ENCODE peak calls at places on chromosomes 6 and 20, in four cellular contexts. G is HepG2, H is K562, A is GM12878. W is an unnamed sample.

GRCh38 chr6:161654209-161654608 is 380.3 kb upstream of the AGPAT4 start:
- DNase-seq in G (no peak), H (no peak), A (no peak), W (no peak)

GRCh38 chr6:27547157-27548075 is 74.5 kb upstream of the ZNF184 start:
- DNase-seq in G (peak), H (peak), A (peak), W (peak)

GRCh38 chr6:50198245-50198644 is 148.5 kb upstream of the DEFB112 start:
- DNase-seq in G (no peak), H (no peak), A (no peak), W (no peak)

GRCh38 chr6:16684896-16685554 is 76.2 kb downstream of the ATXN1 start:
- DNase-seq in G (no peak), H (no peak), A (peak), W (no peak)

GRCh38 chr20:62220666-62221568 is 839 bp upstream of the HRH3 start:
- DNase-seq in G (no peak), H (no peak), A (no peak), W (no peak)

GRCh38 chr6:72620866-72621242 is 1.0 kb upstream of the KCNQ5 start:
- DNase-seq in G (no peak), H (no peak), A (no peak), W (no peak)

GRCh38 chr6:20919677-20920385 is 385.6 kb downstream of the CDKAL1 start:
- DNase-seq in G (no peak), H (no peak), A (peak), W (no peak)

GRCh38 chr6:24985313-24985712 is 49.6 kb upstream of the RIPOR2 start:
- DNase-seq in G (no peak), H (no peak), A (no peak), W (peak)

GRCh38 chr6:13275435-13275989 is 52.8 kb downstream of the TBC1D7 start:
- DNase-seq in G (no peak), H (peak), A (no peak), W (no peak)

GRCh38 chr20:38968090-38968489 is 5.9 kb downstream of the DHX35 start:
- DNase-seq in G (no peak), H (no peak), A (no peak), W (no peak)

GRCh38 chr6:139161169-139161568 is 26.3 kb downstream of the HECA start:
- DNase-seq in G (peak), H (no peak), A (no peak), W (no peak)

GRCh38 chr20:53343433-53343832 is 250.2 kb downstream of the ZNF217 start:
- DNase-seq in G (no peak), H (no peak), A (no peak), W (no peak)

GRCh38 chr6:89436226-89436625 is 3.3 kb downstream of the ANKRD6 start:
- DNase-seq in G (no peak), H (no peak), A (no peak), W (no peak)

GRCh38 chr20:34579191-34579661 is 20.7 kb downstream of the MAP1LC3A start:
- DNase-seq in G (peak), H (no peak), A (no peak), W (no peak)

GRCh38 chr6:80316655-80317332 is 210.3 kb downstream of the BCKDHB start:
- DNase-seq in G (no peak), H (no peak), A (no peak), W (no peak)

GRCh38 chr20:37777556-37777955 is 83.7 kb downstream of the CTNNBL1 start:
- DNase-seq in G (no peak), H (no peak), A (no peak), W (no peak)

GRCh38 chr6:34792605-34793500 is 970 bp downstream of the BLTP3A start:
- DNase-seq in G (peak), H (no peak), A (no peak), W (peak)

GRCh38 chr6:116556065-116556464 is 2.5 kb downstream of the CALHM4 start:
- DNase-seq in G (no peak), H (no peak), A (no peak), W (no peak)

GRCh38 chr6:96821034-96821433 is 16.2 kb downstream of the GPR63 start:
- DNase-seq in G (no peak), H (no peak), A (no peak), W (no peak)

GRCh38 chr6:27668442-27669275 is 195.8 kb upstream of the ZNF184 start:
- DNase-seq in G (peak), H (peak), A (no peak), W (peak)

GRCh38 chr6:85490516-85491248 is 40.8 kb downstream of the NT5E start:
- DNase-seq in G (no peak), H (no peak), A (no peak), W (no peak)

GRCh38 chr6:43860285-43860684 is 90.3 kb downstream of the VEGFA start:
- DNase-seq in G (no peak), H (no peak), A (no peak), W (no peak)

GRCh38 chr6:38012573-38012972 is 193.0 kb downstream of the ZFAND3 start:
- DNase-seq in G (peak), H (peak), A (no peak), W (peak)

GRCh38 chr6:121940728-121941127 is 458.7 kb upstream of the HSF2 start:
- DNase-seq in G (no peak), H (no peak), A (no peak), W (no peak)

GRCh38 chr20:11849976-11850670 is 67.6 kb upstream of the BTBD3 start:
- DNase-seq in G (no peak), H (no peak), A (no peak), W (no peak)

GRCh38 chr6:24666097-24666615 is 543 bp downstream of the TDP2 start:
- DNase-seq in G (no peak), H (peak), A (no peak), W (peak)

GRCh38 chr20:44450938-44451450 is 24.7 kb upstream of the TTPAL start:
- DNase-seq in G (peak), H (no peak), A (no peak), W (no peak)

GRCh38 chr20:57451759-57452661 is 60.8 kb downstream of the RBM38 start:
- DNase-seq in G (no peak), H (peak), A (no peak), W (no peak)

GRCh38 chr20:31698243-31698802 is 24.3 kb downstream of the BCL2L1 start:
- DNase-seq in G (no peak), H (no peak), A (no peak), W (no peak)

GRCh38 chr6:88179692-88180091 is 13.5 kb upstream of the CNR1 start:
- DNase-seq in G (no peak), H (no peak), A (peak), W (no peak)

GRCh38 chr6:37308084-37308817 is 45.5 kb upstream of the RNF8 start:
- DNase-seq in G (no peak), H (no peak), A (no peak), W (peak)

GRCh38 chr6:21749754-21750153 is 156.2 kb downstream of the SOX4 start:
- DNase-seq in G (no peak), H (no peak), A (no peak), W (peak)

GRCh38 chr6:112785408-112785807 is 438.3 kb downstream of the RFPL4B start:
- DNase-seq in G (no peak), H (no peak), A (no peak), W (no peak)

GRCh38 chr20:59515013-59515905 is 89.1 kb upstream of the PHACTR3 start:
- DNase-seq in G (peak), H (peak), A (no peak), W (peak)
- TF ChIP-seq TARDBP in G (no peak), H (no peak), A (no peak), W (no peak)

DNA sequence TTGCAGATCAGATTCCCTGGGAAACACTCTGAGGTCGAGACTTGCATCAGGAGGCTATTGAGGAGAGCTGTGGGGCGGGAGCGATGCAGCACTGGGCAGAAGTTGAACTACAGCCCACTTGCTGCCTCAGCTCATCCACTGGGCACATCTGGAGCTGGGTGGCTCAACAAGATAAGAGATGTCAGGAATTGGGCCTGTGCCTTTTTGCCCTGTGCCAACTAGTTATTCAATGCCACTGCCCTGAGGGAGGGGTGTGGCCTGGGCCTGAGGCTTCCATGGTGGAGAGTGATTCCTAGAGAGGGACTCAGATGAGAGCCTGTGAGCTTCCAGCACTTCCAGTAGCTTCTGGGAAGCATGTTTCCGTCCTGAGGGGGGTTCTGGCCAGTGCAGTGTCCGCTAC is 32.7 kb downstream of the BRPF3 start:
- DNase-seq in G (no peak), H (no peak), A (no peak), W (no peak)
- TF ChIP-seq FOXM1 in G (no peak), H (no peak), A (no peak), W (no peak)

DNA sequence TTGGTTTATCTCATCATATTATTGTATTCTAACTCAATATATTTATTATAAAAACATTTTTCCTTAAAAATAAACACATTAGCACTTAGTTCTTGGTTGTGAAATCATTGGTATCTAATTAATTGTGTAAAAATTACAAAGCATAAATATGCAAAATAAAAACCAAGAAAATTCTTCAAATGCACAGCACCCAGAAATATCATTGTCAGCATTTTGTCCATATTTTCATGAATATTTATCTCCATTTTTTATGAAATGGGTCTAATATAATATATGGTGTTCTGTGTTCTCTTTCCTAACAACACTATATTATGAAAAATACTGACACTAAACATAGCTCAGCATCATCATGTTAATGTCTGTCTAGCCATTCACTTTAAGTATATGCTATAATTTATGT is 877.8 kb upstream of the MAP3K7 start:
- DNase-seq in G (no peak), H (no peak), A (no peak), W (no peak)
- TF ChIP-seq TARDBP in G (no peak), H (no peak), A (no peak), W (no peak)

DNA sequence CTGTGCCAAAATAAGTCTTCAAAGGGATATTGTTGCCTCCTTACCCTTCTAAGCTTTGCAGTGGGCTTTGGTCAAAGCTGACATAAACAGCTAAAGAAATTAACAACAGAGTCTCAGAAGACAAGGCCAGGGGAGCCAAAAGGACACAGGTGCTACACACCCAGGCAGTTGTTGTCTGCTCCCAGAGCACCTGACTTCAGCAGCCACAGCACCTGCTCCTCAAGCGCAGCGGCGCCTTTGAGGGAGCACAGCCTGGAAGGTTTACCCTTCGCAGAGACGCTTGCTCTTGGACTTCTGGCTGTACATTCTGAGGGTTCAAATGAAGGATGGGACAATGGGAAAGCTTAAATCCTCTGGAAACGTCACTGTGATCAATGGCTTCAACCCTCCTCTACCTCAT is 16.6 kb downstream of the B4GALT5 start:
- DNase-seq in G (no peak), H (no peak), A (no peak), W (no peak)
- TF ChIP-seq FOXM1 in G (no peak), H (no peak), A (no peak), W (no peak)

DNA sequence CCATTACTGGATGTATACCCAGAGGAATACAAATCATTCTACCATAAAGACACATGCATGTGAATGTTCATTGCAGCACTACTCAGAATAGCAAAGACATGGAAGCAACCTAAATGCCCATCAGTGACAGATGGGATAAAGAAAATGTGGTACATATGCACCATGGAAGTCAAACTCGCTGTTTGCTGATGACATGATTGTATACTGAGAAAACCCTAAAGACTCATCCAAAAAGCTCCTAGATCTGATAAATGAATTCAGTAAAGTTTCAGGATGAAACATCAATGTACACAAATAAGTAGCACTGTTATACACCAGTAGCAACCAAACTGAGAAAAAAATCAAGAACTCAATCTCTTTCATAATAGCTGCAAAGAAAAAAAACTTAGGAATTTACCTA is 197.0 kb downstream of the ADGB start:
- DNase-seq in G (no peak), H (no peak), A (no peak), W (no peak)
- TF ChIP-seq TARDBP in G (no peak), H (no peak), A (no peak), W (no peak)